ENCODE peak calls at places on chromosome 21, in seven cellular contexts. S is PC-9; Q is pancreas; T is endothelial cell of umbilical vein; H is naive thymus-derived CD4-positive, alpha-beta T cell; X is astrocyte; P is effector memory CD4-positive, alpha-beta T cell. F is an unnamed sample. For H3K4me1, the result is how much of the 10 kb centered on the place peaks cover.

GRCh38 chr21:23936224-23936623 is 1671.1 kb downstream of the MRPL39 start:
- DNase-seq in Q (no peak), X (peak), T (peak), P (no peak), H (no peak), S (no peak), F (peak)

GRCh38 chr21:30028537-30028936 is 88.7 kb upstream of the GRIK1 start:
- DNase-seq in S (no peak), H (no peak), P (no peak), Q (no peak), T (no peak), X (no peak), F (no peak)

GRCh38 chr21:26846036-26846931 is 1.1 kb upstream of the ADAMTS1 start:
- DNase-seq in H (no peak), T (peak), P (no peak), X (peak), Q (peak), S (no peak), F (peak)

GRCh38 chr21:23401278-23401677 is 2206.0 kb downstream of the MRPL39 start:
- DNase-seq in P (no peak), Q (no peak), X (no peak), S (no peak), T (peak), H (no peak), F (peak)

GRCh38 chr21:32096411-32096810 is 182.4 kb downstream of the MIS18A start:
- DNase-seq in P (no peak), X (no peak), T (peak), Q (no peak), S (no peak), H (no peak), F (peak)

GRCh38 chr21:32238063-32238462 is 40.8 kb downstream of the MIS18A start:
- DNase-seq in X (no peak), P (no peak), T (no peak), Q (no peak), S (no peak), H (no peak), F (no peak)

GRCh38 chr21:26769613-26770188 is 75.5 kb downstream of the ADAMTS1 start:
- DNase-seq in T (peak), H (no peak), P (no peak), X (no peak), Q (no peak), S (no peak), F (peak)

GRCh38 chr21:16644690-16645089 is 868.2 kb upstream of the CXADR start:
- DNase-seq in Q (no peak), S (no peak), H (no peak), P (no peak), T (no peak), X (peak), F (no peak)

GRCh38 chr21:15732290-15732995 is 2.7 kb downstream of the USP25 start:
- DNase-seq in X (no peak), H (peak), Q (no peak), P (no peak), S (peak), T (peak), F (no peak)

DNA sequence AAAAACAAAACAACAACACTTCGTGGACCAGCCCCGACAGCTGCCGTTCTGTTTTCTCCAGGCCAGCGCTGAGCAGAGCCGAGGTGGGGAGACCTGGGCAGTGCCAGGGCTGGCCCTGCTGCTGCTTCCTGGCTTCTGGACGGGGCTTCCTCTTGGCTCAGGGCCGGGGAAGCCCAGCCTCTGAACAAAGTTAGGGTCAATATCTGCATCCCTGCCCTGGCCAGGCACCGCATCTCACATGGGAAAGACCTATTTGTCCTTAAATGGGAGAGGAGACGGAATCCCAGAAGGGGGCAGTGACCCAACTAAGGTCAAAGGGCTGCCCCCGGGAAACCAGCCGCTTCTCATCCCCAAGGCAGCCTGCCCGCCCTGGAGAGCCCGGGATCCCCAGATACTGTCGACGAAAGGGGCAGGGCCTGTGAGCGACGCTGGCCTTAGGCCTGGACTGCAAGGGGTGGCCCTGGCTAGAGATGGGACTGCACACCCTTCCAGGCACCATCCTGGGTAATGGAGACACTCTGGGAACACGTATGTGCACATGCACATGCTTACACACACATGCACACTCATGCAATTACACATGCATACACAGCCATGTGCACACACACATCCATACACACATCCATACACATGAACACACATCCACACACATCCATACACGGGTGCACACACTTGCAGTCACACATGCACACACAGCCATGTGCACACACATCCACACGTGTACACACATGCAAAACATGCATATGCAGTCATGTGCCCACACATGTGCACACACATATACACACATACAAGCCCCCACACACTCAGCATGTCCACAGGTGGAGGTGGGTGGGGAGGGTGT is 22.1 kb upstream of the POFUT2 start:
- DNase-seq in T (peak), X (no peak), H (no peak), Q (no peak), P (no peak), S (no peak), F (peak)
- H3K4me1 ChIP-seq in T (under half), X (under half), H (under half), Q (under half), P (under half), S (under half), F (under half)

GRCh38 chr21:44303490-44303981 is 3.7 kb downstream of the PFKL start:
- DNase-seq in X (no peak), T (no peak), H (no peak), S (no peak), Q (no peak), P (no peak), F (no peak)

GRCh38 chr21:44304041-44304738 is 4.3 kb downstream of the PFKL start:
- DNase-seq in S (no peak), Q (no peak), P (no peak), H (no peak), T (no peak), X (no peak), F (no peak)

GRCh38 chr21:44300262-44300959 is 558 bp downstream of the PFKL start:
- DNase-seq in Q (peak), P (peak), S (no peak), T (peak), H (peak), X (peak), F (peak)

GRCh38 chr21:44299458-44300261 is at the start of gene PFKL:
- DNase-seq in S (peak), X (peak), P (peak), H (peak), T (peak), Q (peak), F (peak)

GRCh38 chr21:44301961-44302406 is 2.1 kb downstream of the PFKL start:
- DNase-seq in T (no peak), X (no peak), P (no peak), H (no peak), Q (no peak), S (no peak), F (no peak)
- H3K4me1 ChIP-seq in T (under half), X (under half), P (half or more), H (half or more), Q (under half), S (under half), F (under half)

DNA sequence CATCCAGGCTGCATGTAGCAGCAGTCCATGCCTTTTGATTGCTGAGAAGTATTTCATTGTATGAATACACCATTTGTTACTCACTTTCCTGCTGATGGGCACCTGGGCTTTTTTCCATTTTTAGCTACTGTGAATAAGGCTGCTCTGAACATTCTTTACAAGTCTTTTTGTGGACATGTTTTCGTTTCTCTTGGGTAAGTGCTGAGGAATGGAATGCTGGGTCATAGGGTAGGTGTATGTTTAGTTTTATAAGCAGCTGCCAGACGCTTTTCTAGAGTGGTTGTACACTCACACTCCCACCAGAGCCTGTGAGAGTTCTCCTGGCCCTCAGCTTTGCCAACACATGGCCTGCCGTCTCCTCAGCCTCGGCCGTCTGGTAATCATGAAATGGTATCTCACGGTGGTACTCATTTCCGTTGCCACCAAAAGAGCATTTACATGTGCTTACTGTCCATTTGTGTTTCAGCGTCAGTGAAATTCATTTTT is 22.7 kb downstream of the SLX9 start:
- DNase-seq in H (no peak), T (peak), S (no peak), Q (no peak), P (no peak), X (peak), F (no peak)
- H3K4me1 ChIP-seq in H (under half), T (under half), S (under half), Q (under half), P (under half), X (under half), F (under half)

GRCh38 chr21:36703123-36703522 is 4.2 kb downstream of the SIM2 start:
- DNase-seq in H (no peak), P (no peak), T (no peak), S (no peak), X (no peak), Q (no peak), F (no peak)

GRCh38 chr21:36701912-36702621 is 3.2 kb downstream of the SIM2 start:
- DNase-seq in Q (no peak), X (no peak), P (no peak), S (peak), H (no peak), T (no peak), F (no peak)

GRCh38 chr21:36703626-36704280 is 4.8 kb downstream of the SIM2 start:
- DNase-seq in T (no peak), P (no peak), X (no peak), H (no peak), S (no peak), Q (no peak), F (no peak)

GRCh38 chr21:36700961-36701911 is 2.3 kb downstream of the SIM2 start:
- DNase-seq in T (no peak), H (no peak), P (no peak), Q (no peak), X (no peak), S (no peak), F (no peak)

GRCh38 chr21:36702622-36702968 is 3.7 kb downstream of the SIM2 start:
- DNase-seq in S (no peak), Q (no peak), P (no peak), X (no peak), H (no peak), T (no peak), F (no peak)
- H3K4me1 ChIP-seq in S (under half), Q (under half), P (under half), X (under half), H (under half), T (under half), F (under half)

GRCh38 chr21:45822429-45823099 is 159.0 kb upstream of the COL6A1 start:
- DNase-seq in T (no peak), S (no peak), Q (no peak), P (no peak), X (no peak), H (no peak), F (no peak)
- H3K4me1 ChIP-seq in T (under half), S (under half), Q (under half), P (under half), X (under half), H (under half), F (under half)

GRCh38 chr21:44301093-44301492 is 1.2 kb downstream of the PFKL start:
- DNase-seq in T (no peak), Q (no peak), S (no peak), P (no peak), X (no peak), H (no peak), F (no peak)
- H3K4me1 ChIP-seq in T (under half), Q (under half), S (under half), P (half or more), X (under half), H (half or more), F (under half)

GRCh38 chr21:33975548-33976081 is 60.0 kb upstream of the ATP5PO start:
- DNase-seq in Q (no peak), T (no peak), S (peak), H (peak), P (peak), X (peak), F (no peak)
- H3K4me1 ChIP-seq in Q (under half), T (under half), S (under half), H (under half), P (under half), X (under half), F (under half)

DNA sequence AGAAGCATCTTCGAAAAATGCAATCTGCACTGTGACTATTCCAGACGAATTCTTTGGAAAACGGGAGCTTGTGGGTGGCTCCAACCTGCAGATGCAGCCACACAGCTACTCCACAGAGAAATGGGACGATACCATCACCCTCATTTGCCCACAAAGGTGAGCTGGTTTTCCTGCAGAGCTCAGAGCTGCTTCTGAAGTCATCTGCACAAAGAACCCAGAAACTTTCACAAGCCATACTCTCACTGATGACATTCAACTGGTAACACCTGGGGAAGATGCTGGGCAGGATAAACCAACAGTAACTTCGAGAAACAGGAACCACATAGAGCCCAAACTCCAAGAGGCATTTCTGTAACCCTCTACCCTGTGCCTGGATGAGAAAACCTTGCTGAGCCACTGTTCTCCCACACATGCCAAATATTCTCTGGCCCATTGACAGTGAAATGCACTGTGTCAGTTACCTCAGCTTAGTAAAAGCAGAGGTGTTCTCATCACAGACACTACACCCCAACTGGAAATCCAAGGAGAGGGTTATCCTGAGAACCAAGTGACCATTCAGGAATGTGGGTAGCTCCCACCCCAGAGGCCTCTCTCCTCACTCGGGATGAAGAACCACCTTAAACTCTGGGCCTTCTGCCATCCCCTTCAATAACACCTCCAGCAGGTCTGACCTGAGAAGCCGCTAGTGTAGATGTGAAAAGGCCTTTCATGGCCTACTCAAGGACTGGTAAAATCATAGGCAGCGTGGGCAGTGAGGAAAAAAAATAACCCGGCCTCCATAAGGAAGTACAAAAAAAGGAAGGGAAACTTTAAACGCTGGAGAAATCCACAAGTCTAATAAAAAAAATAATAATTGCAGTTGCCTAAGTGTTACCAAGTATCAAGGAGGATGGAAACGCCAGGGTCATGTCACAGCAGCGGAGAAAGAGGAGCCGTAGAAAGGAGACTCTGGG is 56.7 kb downstream of the HSF2BP start:
- DNase-seq in X (no peak), T (no peak), H (no peak), S (no peak), P (no peak), Q (no peak), F (no peak)
- H3K4me1 ChIP-seq in X (half or more), T (under half), H (under half), S (under half), P (under half), Q (under half), F (under half)

GRCh38 chr21:34807881-34808568 is 139.2 kb downstream of the CLIC6 start:
- DNase-seq in Q (no peak), X (peak), H (no peak), P (peak), S (peak), T (peak), F (no peak)
- H3K4me1 ChIP-seq in Q (under half), X (under half), H (under half), P (half or more), S (half or more), T (under half), F (under half)